ENCODE peak calls at places on chromosomes 4 and X, in seven cellular contexts. L is stomach, N is uterus, A is heart left ventricle, R is esophagus squamous epithelium, I is gastrocnemius medialis, U is thyroid gland. P is an unnamed sample. For H3K4me1, the result is how much of the 10 kb centered on the place peaks cover.

GRCh38 chr4:184252136-184253071 is 34.7 kb upstream of the ENPP6 start:
- DNase-seq in R (no peak), L (no peak), U (no peak), A (no peak), N (no peak), I (no peak), P (no peak)

GRCh38 chr4:53366301-53366716 is 448 bp upstream of the SCFD2 start:
- DNase-seq in L (no peak), I (no peak), U (no peak), N (no peak), A (no peak), R (no peak), P (no peak)

GRCh38 chr4:98932539-98932938 is 3.6 kb upstream of the EIF4E start:
- DNase-seq in L (no peak), A (no peak), U (no peak), I (no peak), N (no peak), R (no peak), P (no peak)

GRCh38 chr4:21387683-21388082 is 560.9 kb downstream of the KCNIP4 start:
- DNase-seq in A (no peak), L (no peak), R (no peak), N (no peak), I (no peak), U (no peak), P (no peak)

GRCh38 chrX:10146350-10146749 is 10.4 kb upstream of the CLCN4 start:
- DNase-seq in L (no peak), N (no peak), U (no peak), R (no peak), I (peak), A (no peak), P (peak)

GRCh38 chr4:188139671-188140070 is 430 bp downstream of the TRIML1 start:
- DNase-seq in I (no peak), N (no peak), A (no peak), U (no peak), R (no peak), L (no peak), P (no peak)

GRCh38 chr4:102836596-102836995 is 9.2 kb upstream of the UBE2D3 start:
- DNase-seq in R (no peak), A (no peak), N (no peak), L (no peak), U (no peak), I (no peak), P (no peak)

GRCh38 chr4:35151816-35152572 is 1092.3 kb downstream of the ARAP2 start:
- DNase-seq in N (no peak), I (no peak), R (no peak), L (no peak), U (peak), A (no peak), P (no peak)

GRCh38 chrX:1468250-1468772 is 15.6 kb upstream of the ASMTL start:
- DNase-seq in I (no peak), U (no peak), A (peak), L (peak), R (no peak), N (no peak), P (peak)

GRCh38 chr4:15333692-15334633 is 93.9 kb upstream of the C1QTNF7 start:
- DNase-seq in U (no peak), A (no peak), R (no peak), L (no peak), N (no peak), I (no peak), P (no peak)

GRCh38 chrX:19744231-19744630 is 143.2 kb downstream of the SH3KBP1 start:
- DNase-seq in L (no peak), A (no peak), N (no peak), I (no peak), R (no peak), U (no peak), P (no peak)
- H3K4me1 ChIP-seq in L (under half), A (under half), N (under half), I (under half), R (under half), U (under half), P (under half)

GRCh38 chr4:139660518-139661149 is 5.0 kb upstream of the MGST2 start:
- DNase-seq in A (no peak), I (no peak), N (no peak), R (no peak), U (no peak), L (no peak), P (no peak)
- TF ChIP-seq POLR2A in A (no peak), I (no peak), N (no peak), R (no peak), U (no peak), L (no peak), P (no peak)

DNA sequence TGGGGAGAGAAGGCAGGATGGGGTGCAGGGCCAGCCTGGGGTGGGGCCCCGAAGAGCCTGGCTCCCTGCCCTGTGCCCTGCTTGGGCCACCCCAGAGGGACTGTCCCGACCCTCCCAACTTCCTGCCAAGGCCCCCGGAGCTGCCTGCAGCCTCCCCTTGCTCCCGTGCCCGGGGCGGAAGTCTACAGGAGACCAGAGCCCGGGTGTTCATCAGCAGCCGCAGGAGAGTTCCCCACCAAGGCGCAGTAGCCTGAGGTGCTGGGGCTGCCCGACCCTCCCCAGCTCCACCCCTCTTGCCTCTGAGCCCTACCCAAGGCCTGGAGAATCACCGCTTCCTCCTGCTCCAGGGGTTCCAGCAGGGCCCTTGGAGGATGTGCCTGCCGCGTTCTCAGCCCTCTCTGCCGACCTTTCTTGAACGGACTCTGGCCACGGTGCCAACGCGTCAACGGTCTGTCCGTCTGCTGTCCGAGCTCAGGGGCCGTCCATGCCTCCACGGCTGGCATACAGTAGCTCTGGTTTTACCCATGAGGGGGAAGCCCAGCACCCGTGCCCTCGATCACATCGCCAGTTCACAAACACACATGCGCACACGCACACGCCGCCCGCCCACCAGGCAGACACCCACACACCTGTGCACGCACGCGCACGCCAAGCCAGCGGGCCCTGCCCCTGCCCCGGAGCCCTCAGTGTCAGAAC is 36.0 kb upstream of the SPON2 start:
- DNase-seq in U (peak), L (no peak), R (no peak), A (no peak), I (peak), N (peak), P (peak)
- H3K4me1 ChIP-seq in U (half or more), L (half or more), R (half or more), A (under half), I (under half), N (under half), P (half or more)

GRCh38 chrX:48676893-48677270 is 6.7 kb upstream of the WAS start:
- DNase-seq in L (no peak), A (no peak), R (no peak), N (no peak), I (no peak), U (no peak), P (peak)
- TF ChIP-seq POLR2A in L (no peak), A (no peak), R (no peak), N (no peak), I (no peak), U (no peak), P (no peak)

DNA sequence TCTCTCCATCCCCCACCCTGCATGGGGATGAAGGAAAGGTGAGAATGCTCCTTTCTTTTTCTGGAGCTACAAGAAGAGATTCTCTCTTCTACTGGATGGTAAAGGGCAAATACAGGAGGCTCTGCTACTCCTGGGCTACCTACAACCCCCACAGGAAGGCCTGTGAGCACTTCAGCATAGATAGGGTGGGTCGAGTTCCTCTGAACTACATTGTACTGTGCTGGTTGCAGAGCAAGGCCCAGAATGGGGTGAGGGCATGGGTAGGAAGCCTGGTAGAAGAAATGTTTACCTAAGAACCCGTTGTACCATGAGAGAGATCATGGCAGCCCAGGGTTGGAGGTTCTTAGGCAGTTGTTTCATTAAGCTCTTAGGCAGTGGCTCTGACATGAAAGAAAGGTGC is 510.4 kb downstream of the MID1IP1 start:
- DNase-seq in N (no peak), A (no peak), I (no peak), L (no peak), U (no peak), R (no peak), P (no peak)
- H3K4me1 ChIP-seq in N (under half), A (under half), I (under half), L (under half), U (under half), R (under half), P (under half)